ENCODE peak calls at places on chromosomes 13 and 19, in seven cellular contexts. One of them, this sample, is unnamed.

GRCh38 chr19:38557205-38557799 is 60.5 kb downstream of the MAP4K1 start:
- DNase-seq in lower lobe of right lung: peak
- DNase-seq in NCI-H2081 treated with DMSO at 0.1 percent for 48 hours: no peak
- DNase-seq in NCI-H510A treated with DMSO at 0.1 percent for 48 hours: no peak
- DNase-seq in stimulated activated CD4-positive, alpha-beta T cell treated with anti-CD3 and anti-CD28 coated beads, TNF-alpha, amount 100 ng/mL, for 48 hours: no peak
- DNase-seq in spleen: peak
- DNase-seq in AG09309: no peak
- DNase-seq in this sample: no peak

GRCh38 chr19:2775556-2776430 is 7.3 kb downstream of the SGTA start:
- DNase-seq in NCI-H510A treated with DMSO at 0.1 percent for 48 hours: no peak
- DNase-seq in spleen: peak
- DNase-seq in NCI-H2081 treated with DMSO at 0.1 percent for 48 hours: no peak
- DNase-seq in AG09309: no peak
- DNase-seq in lower lobe of right lung: peak
- DNase-seq in stimulated activated CD4-positive, alpha-beta T cell treated with anti-CD3 and anti-CD28 coated beads, TNF-alpha, amount 100 ng/mL, for 48 hours: peak
- DNase-seq in this sample: no peak

GRCh38 chr13:110304256-110304655 is 2.7 kb downstream of the COL4A1 start:
- DNase-seq in lower lobe of right lung: no peak
- DNase-seq in NCI-H2081 treated with DMSO at 0.1 percent for 48 hours: no peak
- DNase-seq in AG09309: no peak
- DNase-seq in NCI-H510A treated with DMSO at 0.1 percent for 48 hours: no peak
- DNase-seq in spleen: no peak
- DNase-seq in stimulated activated CD4-positive, alpha-beta T cell treated with anti-CD3 and anti-CD28 coated beads, TNF-alpha, amount 100 ng/mL, for 48 hours: no peak
- DNase-seq in this sample: no peak

GRCh38 chr19:53906211-53907192 is 2.6 kb upstream of the CACNG7 start:
- DNase-seq in AG09309: no peak
- DNase-seq in NCI-H510A treated with DMSO at 0.1 percent for 48 hours: no peak
- DNase-seq in stimulated activated CD4-positive, alpha-beta T cell treated with anti-CD3 and anti-CD28 coated beads, TNF-alpha, amount 100 ng/mL, for 48 hours: peak
- DNase-seq in lower lobe of right lung: peak
- DNase-seq in NCI-H2081 treated with DMSO at 0.1 percent for 48 hours: no peak
- DNase-seq in spleen: peak
- DNase-seq in this sample: peak

GRCh38 chr19:1223018-1223855 is 14.6 kb downstream of the CBARP start:
- DNase-seq in AG09309: no peak
- DNase-seq in NCI-H2081 treated with DMSO at 0.1 percent for 48 hours: no peak
- DNase-seq in lower lobe of right lung: no peak
- DNase-seq in stimulated activated CD4-positive, alpha-beta T cell treated with anti-CD3 and anti-CD28 coated beads, TNF-alpha, amount 100 ng/mL, for 48 hours: no peak
- DNase-seq in NCI-H510A treated with DMSO at 0.1 percent for 48 hours: no peak
- DNase-seq in spleen: no peak
- DNase-seq in this sample: no peak

GRCh38 chr19:39126593-39127187 is 1.1 kb downstream of the PAK4 start:
- DNase-seq in spleen: no peak
- DNase-seq in NCI-H2081 treated with DMSO at 0.1 percent for 48 hours: no peak
- DNase-seq in stimulated activated CD4-positive, alpha-beta T cell treated with anti-CD3 and anti-CD28 coated beads, TNF-alpha, amount 100 ng/mL, for 48 hours: no peak
- DNase-seq in NCI-H510A treated with DMSO at 0.1 percent for 48 hours: no peak
- DNase-seq in AG09309: no peak
- DNase-seq in lower lobe of right lung: peak
- DNase-seq in this sample: no peak

GRCh38 chr19:13181747-13182388 is 31.7 kb downstream of the IER2 start:
- DNase-seq in AG09309: no peak
- DNase-seq in spleen: peak
- DNase-seq in NCI-H510A treated with DMSO at 0.1 percent for 48 hours: no peak
- DNase-seq in lower lobe of right lung: peak
- DNase-seq in NCI-H2081 treated with DMSO at 0.1 percent for 48 hours: no peak
- DNase-seq in stimulated activated CD4-positive, alpha-beta T cell treated with anti-CD3 and anti-CD28 coated beads, TNF-alpha, amount 100 ng/mL, for 48 hours: no peak
- DNase-seq in this sample: peak

GRCh38 chr19:35021596-35021995 is 8.7 kb upstream of the SCN1B start:
- DNase-seq in lower lobe of right lung: no peak
- DNase-seq in stimulated activated CD4-positive, alpha-beta T cell treated with anti-CD3 and anti-CD28 coated beads, TNF-alpha, amount 100 ng/mL, for 48 hours: no peak
- DNase-seq in NCI-H510A treated with DMSO at 0.1 percent for 48 hours: no peak
- DNase-seq in spleen: no peak
- DNase-seq in AG09309: no peak
- DNase-seq in NCI-H2081 treated with DMSO at 0.1 percent for 48 hours: no peak
- DNase-seq in this sample: no peak

GRCh38 chr19:42529248-42529764 is 1.0 kb upstream of the CEACAM1 start:
- DNase-seq in spleen: peak
- DNase-seq in stimulated activated CD4-positive, alpha-beta T cell treated with anti-CD3 and anti-CD28 coated beads, TNF-alpha, amount 100 ng/mL, for 48 hours: no peak
- DNase-seq in AG09309: peak
- DNase-seq in NCI-H510A treated with DMSO at 0.1 percent for 48 hours: no peak
- DNase-seq in NCI-H2081 treated with DMSO at 0.1 percent for 48 hours: no peak
- DNase-seq in lower lobe of right lung: peak
- DNase-seq in this sample: peak

GRCh38 chr13:33931397-33931987 is 113.5 kb downstream of the RFC3 start:
- DNase-seq in spleen: no peak
- DNase-seq in AG09309: peak
- DNase-seq in NCI-H510A treated with DMSO at 0.1 percent for 48 hours: peak
- DNase-seq in NCI-H2081 treated with DMSO at 0.1 percent for 48 hours: peak
- DNase-seq in lower lobe of right lung: no peak
- DNase-seq in stimulated activated CD4-positive, alpha-beta T cell treated with anti-CD3 and anti-CD28 coated beads, TNF-alpha, amount 100 ng/mL, for 48 hours: no peak
- DNase-seq in this sample: no peak

GRCh38 chr13:110379905-110380341 is 72.8 kb downstream of the COL4A2 start:
- DNase-seq in NCI-H510A treated with DMSO at 0.1 percent for 48 hours: no peak
- DNase-seq in AG09309: no peak
- DNase-seq in NCI-H2081 treated with DMSO at 0.1 percent for 48 hours: no peak
- DNase-seq in spleen: no peak
- DNase-seq in stimulated activated CD4-positive, alpha-beta T cell treated with anti-CD3 and anti-CD28 coated beads, TNF-alpha, amount 100 ng/mL, for 48 hours: no peak
- DNase-seq in lower lobe of right lung: no peak
- DNase-seq in this sample: no peak

GRCh38 chr13:59340151-59340550 is 823.6 kb downstream of the DIAPH3 start:
- DNase-seq in stimulated activated CD4-positive, alpha-beta T cell treated with anti-CD3 and anti-CD28 coated beads, TNF-alpha, amount 100 ng/mL, for 48 hours: no peak
- DNase-seq in NCI-H510A treated with DMSO at 0.1 percent for 48 hours: no peak
- DNase-seq in NCI-H2081 treated with DMSO at 0.1 percent for 48 hours: no peak
- DNase-seq in spleen: no peak
- DNase-seq in AG09309: no peak
- DNase-seq in lower lobe of right lung: no peak
- DNase-seq in this sample: no peak

GRCh38 chr13:23378009-23378632 is 55.4 kb downstream of the SACS start:
- DNase-seq in NCI-H2081 treated with DMSO at 0.1 percent for 48 hours: no peak
- DNase-seq in NCI-H510A treated with DMSO at 0.1 percent for 48 hours: no peak
- DNase-seq in spleen: no peak
- DNase-seq in AG09309: peak
- DNase-seq in lower lobe of right lung: no peak
- DNase-seq in stimulated activated CD4-positive, alpha-beta T cell treated with anti-CD3 and anti-CD28 coated beads, TNF-alpha, amount 100 ng/mL, for 48 hours: peak
- DNase-seq in this sample: no peak

GRCh38 chr13:73168226-73168992 is 109.6 kb downstream of the KLF5 start:
- DNase-seq in NCI-H510A treated with DMSO at 0.1 percent for 48 hours: no peak
- DNase-seq in AG09309: no peak
- DNase-seq in stimulated activated CD4-positive, alpha-beta T cell treated with anti-CD3 and anti-CD28 coated beads, TNF-alpha, amount 100 ng/mL, for 48 hours: no peak
- DNase-seq in spleen: no peak
- DNase-seq in lower lobe of right lung: no peak
- DNase-seq in NCI-H2081 treated with DMSO at 0.1 percent for 48 hours: no peak
- DNase-seq in this sample: no peak

GRCh38 chr13:36038785-36039415 is 92.3 kb downstream of the DCLK1 start:
- DNase-seq in NCI-H510A treated with DMSO at 0.1 percent for 48 hours: no peak
- DNase-seq in lower lobe of right lung: no peak
- DNase-seq in NCI-H2081 treated with DMSO at 0.1 percent for 48 hours: no peak
- DNase-seq in AG09309: no peak
- DNase-seq in spleen: no peak
- DNase-seq in stimulated activated CD4-positive, alpha-beta T cell treated with anti-CD3 and anti-CD28 coated beads, TNF-alpha, amount 100 ng/mL, for 48 hours: no peak
- DNase-seq in this sample: no peak

GRCh38 chr19:1218751-1219567 is 13.4 kb downstream of the STK11 start:
- DNase-seq in stimulated activated CD4-positive, alpha-beta T cell treated with anti-CD3 and anti-CD28 coated beads, TNF-alpha, amount 100 ng/mL, for 48 hours: no peak
- DNase-seq in NCI-H510A treated with DMSO at 0.1 percent for 48 hours: no peak
- DNase-seq in lower lobe of right lung: no peak
- DNase-seq in spleen: no peak
- DNase-seq in AG09309: no peak
- DNase-seq in NCI-H2081 treated with DMSO at 0.1 percent for 48 hours: no peak
- DNase-seq in this sample: no peak

GRCh38 chr13:102648046-102648445 is 46.8 kb downstream of the METTL21C start:
- DNase-seq in AG09309: no peak
- DNase-seq in stimulated activated CD4-positive, alpha-beta T cell treated with anti-CD3 and anti-CD28 coated beads, TNF-alpha, amount 100 ng/mL, for 48 hours: no peak
- DNase-seq in NCI-H510A treated with DMSO at 0.1 percent for 48 hours: no peak
- DNase-seq in spleen: no peak
- DNase-seq in NCI-H2081 treated with DMSO at 0.1 percent for 48 hours: no peak
- DNase-seq in lower lobe of right lung: no peak
- DNase-seq in this sample: no peak

GRCh38 chr19:16226878-16227836 is 29.4 kb downstream of the AP1M1 start:
- DNase-seq in NCI-H510A treated with DMSO at 0.1 percent for 48 hours: no peak
- DNase-seq in AG09309: no peak
- DNase-seq in stimulated activated CD4-positive, alpha-beta T cell treated with anti-CD3 and anti-CD28 coated beads, TNF-alpha, amount 100 ng/mL, for 48 hours: no peak
- DNase-seq in lower lobe of right lung: no peak
- DNase-seq in NCI-H2081 treated with DMSO at 0.1 percent for 48 hours: no peak
- DNase-seq in spleen: no peak
- DNase-seq in this sample: no peak

GRCh38 chr19:28424662-28425430 is 788.1 kb downstream of the UQCRFS1 start:
- DNase-seq in NCI-H510A treated with DMSO at 0.1 percent for 48 hours: no peak
- DNase-seq in AG09309: no peak
- DNase-seq in lower lobe of right lung: no peak
- DNase-seq in stimulated activated CD4-positive, alpha-beta T cell treated with anti-CD3 and anti-CD28 coated beads, TNF-alpha, amount 100 ng/mL, for 48 hours: no peak
- DNase-seq in spleen: no peak
- DNase-seq in NCI-H2081 treated with DMSO at 0.1 percent for 48 hours: no peak
- DNase-seq in this sample: no peak

GRCh38 chr13:112699318-112699918 is 9.6 kb downstream of the ATP11A start:
- DNase-seq in stimulated activated CD4-positive, alpha-beta T cell treated with anti-CD3 and anti-CD28 coated beads, TNF-alpha, amount 100 ng/mL, for 48 hours: no peak
- DNase-seq in spleen: peak
- DNase-seq in AG09309: no peak
- DNase-seq in NCI-H2081 treated with DMSO at 0.1 percent for 48 hours: no peak
- DNase-seq in NCI-H510A treated with DMSO at 0.1 percent for 48 hours: no peak
- DNase-seq in lower lobe of right lung: no peak
- DNase-seq in this sample: no peak

GRCh38 chr13:48009298-48009697 is 8.2 kb upstream of the SUCLA2 start:
- DNase-seq in NCI-H510A treated with DMSO at 0.1 percent for 48 hours: no peak
- DNase-seq in NCI-H2081 treated with DMSO at 0.1 percent for 48 hours: no peak
- DNase-seq in stimulated activated CD4-positive, alpha-beta T cell treated with anti-CD3 and anti-CD28 coated beads, TNF-alpha, amount 100 ng/mL, for 48 hours: no peak
- DNase-seq in spleen: no peak
- DNase-seq in lower lobe of right lung: no peak
- DNase-seq in AG09309: peak
- DNase-seq in this sample: no peak

GRCh38 chr13:73092831-73093230 is 34.0 kb downstream of the KLF5 start:
- DNase-seq in NCI-H510A treated with DMSO at 0.1 percent for 48 hours: peak
- DNase-seq in AG09309: no peak
- DNase-seq in stimulated activated CD4-positive, alpha-beta T cell treated with anti-CD3 and anti-CD28 coated beads, TNF-alpha, amount 100 ng/mL, for 48 hours: no peak
- DNase-seq in spleen: no peak
- DNase-seq in lower lobe of right lung: no peak
- DNase-seq in NCI-H2081 treated with DMSO at 0.1 percent for 48 hours: no peak
- DNase-seq in this sample: no peak

GRCh38 chr13:89899302-89900103 is 1448.0 kb upstream of the MIR17HG start:
- DNase-seq in lower lobe of right lung: no peak
- DNase-seq in stimulated activated CD4-positive, alpha-beta T cell treated with anti-CD3 and anti-CD28 coated beads, TNF-alpha, amount 100 ng/mL, for 48 hours: no peak
- DNase-seq in NCI-H510A treated with DMSO at 0.1 percent for 48 hours: peak
- DNase-seq in AG09309: no peak
- DNase-seq in NCI-H2081 treated with DMSO at 0.1 percent for 48 hours: peak
- DNase-seq in spleen: no peak
- DNase-seq in this sample: no peak

GRCh38 chr13:103312467-103312866 is 246.2 kb upstream of the SLC10A2 start:
- DNase-seq in spleen: no peak
- DNase-seq in NCI-H2081 treated with DMSO at 0.1 percent for 48 hours: no peak
- DNase-seq in stimulated activated CD4-positive, alpha-beta T cell treated with anti-CD3 and anti-CD28 coated beads, TNF-alpha, amount 100 ng/mL, for 48 hours: no peak
- DNase-seq in NCI-H510A treated with DMSO at 0.1 percent for 48 hours: no peak
- DNase-seq in AG09309: no peak
- DNase-seq in lower lobe of right lung: no peak
- DNase-seq in this sample: no peak

This sample was measured in mesothelial cell of epicardium.